ENCODE peak calls at places on chromosomes 3 and 15, in five cellular contexts. N is IMR-90; U is psoas muscle; D is small intestine; J is CD4-positive, alpha-beta memory T cell. A is an unnamed sample. For H3K4me1, the result is how much of the 10 kb centered on the place peaks cover.

GRCh38 chr15:75597667-75598341 is 18.7 kb upstream of the PTPN9 start:
- DNase-seq in D (peak), N (no peak), J (peak), U (no peak), A (no peak)

GRCh38 chr15:49045691-49046112 is 544 bp downstream of the SECISBP2L start:
- DNase-seq in J (no peak), U (no peak), N (peak), D (peak), A (no peak)

GRCh38 chr3:29525254-29525881 is 244.5 kb downstream of the RBMS3 start:
- DNase-seq in U (peak), D (peak), N (peak), J (no peak), A (peak)

GRCh38 chr3:155560594-155560993 is 184.3 kb downstream of the PLCH1 start:
- DNase-seq in J (no peak), N (no peak), D (no peak), U (no peak), A (no peak)

GRCh38 chr3:20125289-20125688 is 60.7 kb downstream of the SGO1 start:
- DNase-seq in N (no peak), U (no peak), D (no peak), J (no peak), A (no peak)

GRCh38 chr15:96693990-96694517 is 363.6 kb downstream of the NR2F2 start:
- DNase-seq in N (no peak), U (no peak), D (no peak), J (no peak), A (no peak)

GRCh38 chr3:129196601-129197000 is 12.9 kb upstream of the CNBP start:
- DNase-seq in U (no peak), J (no peak), N (no peak), D (no peak), A (no peak)

GRCh38 chr3:171874879-171875278 is 31.7 kb downstream of the TMEM212 start:
- DNase-seq in J (no peak), D (no peak), N (no peak), U (no peak), A (no peak)

GRCh38 chr3:7070461-7070860 is 209.5 kb downstream of the GRM7 start:
- DNase-seq in N (no peak), J (no peak), U (no peak), D (no peak), A (no peak)

GRCh38 chr3:52217409-52217805 is 8.0 kb downstream of the TLR9 start:
- DNase-seq in U (no peak), N (no peak), J (no peak), D (no peak), A (no peak)

GRCh38 chr15:42736178-42736792 is 643 bp downstream of the CDAN1 start:
- DNase-seq in J (peak), U (peak), D (no peak), N (no peak), A (no peak)

GRCh38 chr15:81216411-81216810 is 19.7 kb downstream of the IL16 start:
- DNase-seq in U (no peak), N (no peak), J (no peak), D (no peak), A (no peak)

DNA sequence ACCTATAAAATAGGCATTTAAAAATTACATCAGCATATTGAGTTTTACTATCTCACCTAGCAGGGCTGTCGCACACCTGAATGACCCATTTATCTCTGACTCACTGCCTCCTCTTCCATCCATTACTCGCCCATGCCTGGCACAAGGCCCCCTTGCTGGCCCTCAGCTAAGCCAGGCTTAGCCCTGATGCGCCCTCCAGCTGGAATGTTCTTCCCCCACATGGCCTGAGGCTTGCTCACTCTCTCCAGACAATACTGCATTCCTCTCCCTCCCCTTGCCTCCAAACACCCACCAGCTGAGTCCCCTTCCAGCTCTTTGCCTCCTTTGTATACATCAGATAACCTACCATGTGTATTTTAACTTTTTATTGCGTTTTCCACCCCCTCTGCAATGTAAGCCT is 7.2 kb downstream of the SH3BP5 start:
- DNase-seq in J (no peak), U (peak), D (no peak), N (peak), A (no peak)
- H3K4me1 ChIP-seq in J (half or more), U (half or more), D (under half), N (under half), A (half or more)

DNA sequence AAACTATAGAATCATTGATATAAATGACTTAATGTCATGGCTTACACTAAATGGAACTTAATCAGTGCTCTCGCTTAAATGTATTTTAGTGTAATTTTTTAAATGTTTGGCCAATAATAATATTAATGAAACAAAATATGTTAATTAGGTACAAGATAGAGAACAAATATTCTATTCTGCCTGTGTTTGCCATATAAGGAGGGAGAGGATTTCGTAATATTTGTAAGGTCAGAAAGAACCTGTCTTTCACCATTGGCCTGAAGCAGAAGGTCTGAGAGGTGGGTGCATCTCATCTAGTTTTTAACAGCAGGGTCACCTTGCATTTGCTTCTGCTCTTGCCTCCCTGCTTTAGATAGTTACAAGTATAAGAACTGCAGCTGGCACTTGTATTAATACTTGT is 2.5 kb downstream of the GPR87 start:
- DNase-seq in J (no peak), D (no peak), N (no peak), U (no peak), A (no peak)
- H3K4me1 ChIP-seq in J (under half), D (under half), N (under half), U (under half), A (under half)

DNA sequence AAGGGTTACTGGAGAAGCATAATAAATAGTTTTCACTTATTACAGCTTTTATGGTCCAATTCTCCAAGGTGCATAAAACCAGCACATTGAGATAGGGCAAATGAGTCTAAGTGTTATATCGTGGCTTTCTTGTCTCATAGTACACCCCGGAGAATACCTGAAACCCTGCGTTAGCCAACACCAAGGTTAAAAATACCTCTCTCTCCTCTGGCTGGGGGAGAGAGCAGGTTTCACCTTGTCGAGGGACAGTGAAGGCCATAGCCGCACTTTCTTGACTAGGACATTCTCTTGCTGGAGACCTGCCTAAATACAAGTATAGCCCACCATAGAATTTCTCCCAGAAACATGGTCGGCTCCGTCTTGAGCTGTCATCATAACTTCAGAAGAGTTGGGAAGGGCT is 51.4 kb upstream of the ATOSA start:
- DNase-seq in J (no peak), U (no peak), N (no peak), D (no peak), A (no peak)
- H3K4me1 ChIP-seq in J (under half), U (under half), N (under half), D (under half), A (under half)

DNA sequence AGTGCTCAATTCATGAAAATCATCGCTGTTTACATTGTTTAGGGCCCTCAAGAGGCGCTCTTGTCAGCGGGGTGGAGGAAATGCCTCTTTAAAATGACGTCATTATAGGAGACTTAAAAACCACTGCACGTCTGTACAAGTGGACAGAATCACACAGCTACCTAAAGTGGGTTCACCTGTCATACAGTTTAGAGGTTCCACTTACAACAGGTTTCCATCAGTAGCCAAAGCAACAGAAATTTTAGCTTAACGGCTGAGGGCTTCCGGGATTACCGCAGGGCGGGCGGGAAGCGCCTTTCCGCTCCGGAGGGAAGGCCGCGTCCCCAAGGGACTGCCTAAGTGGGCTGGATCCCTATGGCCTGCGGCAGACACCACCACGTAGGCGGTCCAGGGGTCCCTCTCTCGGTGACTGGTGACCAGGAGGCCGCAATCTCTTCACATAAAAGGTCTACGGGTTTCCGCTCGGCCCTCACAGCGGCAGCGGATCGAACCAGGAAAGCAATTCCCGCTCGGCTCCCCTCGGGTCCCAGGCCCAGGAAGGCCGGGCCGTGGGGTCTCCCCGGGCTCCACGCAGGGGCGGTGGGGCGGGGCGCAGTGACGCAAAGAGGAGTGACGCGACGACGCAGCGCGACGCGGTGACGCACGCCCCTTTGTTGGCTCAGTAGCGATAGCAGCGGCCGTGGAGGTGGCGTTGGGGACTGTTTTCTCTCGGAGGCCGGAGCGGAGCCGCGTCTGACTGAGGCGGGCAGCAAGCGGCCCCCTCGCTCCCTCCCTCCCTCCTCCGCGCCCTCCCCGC is at the start of gene ARIH1:
- DNase-seq in J (peak), D (peak), U (peak), N (peak), A (peak)
- H3K4me1 ChIP-seq in J (under half), D (under half), U (under half), N (under half), A (under half)

GRCh38 chr3:150412599-150413069 is 4.5 kb downstream of the TSC22D2 start:
- DNase-seq in N (peak), J (no peak), D (peak), U (no peak), A (no peak)
- H3K4me1 ChIP-seq in N (under half), J (half or more), D (under half), U (under half), A (under half)

DNA sequence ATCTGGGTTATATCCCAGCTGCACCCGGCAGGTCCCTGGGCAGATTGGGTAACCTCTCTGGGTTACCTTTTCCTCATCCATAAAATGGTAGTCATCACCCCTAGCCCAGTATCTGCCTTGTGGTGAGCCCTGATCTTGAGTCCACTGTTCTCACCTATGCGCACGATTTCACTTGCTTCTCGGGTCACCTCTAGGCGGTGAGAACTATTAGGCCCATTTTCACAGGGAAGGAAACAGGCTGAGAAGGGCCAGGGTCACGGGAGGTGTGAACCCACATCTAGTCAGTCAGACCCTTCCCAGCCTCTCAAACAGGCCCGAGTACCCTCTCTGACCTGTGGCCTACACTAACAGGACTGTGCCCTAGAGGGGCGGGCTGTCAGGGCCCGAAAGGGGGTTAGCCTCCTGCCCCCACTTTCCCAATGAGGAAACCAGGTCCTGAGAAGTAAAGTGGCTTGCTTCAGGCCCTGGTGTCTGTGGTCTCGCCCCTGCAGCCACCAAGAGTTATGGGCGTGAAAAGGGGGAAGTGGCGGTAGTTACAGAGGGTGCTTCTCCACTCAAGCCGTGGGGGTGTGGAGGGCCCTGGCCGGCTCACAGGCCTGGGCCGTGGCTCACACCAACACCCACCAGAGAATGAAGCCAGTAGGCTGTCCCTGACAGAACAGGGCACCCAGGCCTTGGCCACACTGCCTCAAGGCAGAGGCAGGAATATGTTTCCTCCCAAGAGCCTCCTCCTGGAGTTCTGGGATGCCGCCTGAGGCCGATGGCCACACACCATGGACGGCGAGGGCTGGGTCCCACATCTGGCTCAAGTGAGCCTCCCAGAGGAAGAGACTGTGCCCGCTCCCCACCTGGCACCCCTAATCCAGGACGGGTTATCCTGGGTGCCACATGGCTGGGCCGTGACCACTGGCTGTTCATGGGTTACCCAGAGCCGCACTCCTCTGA is 19.5 kb downstream of the PSTPIP1 start:
- DNase-seq in U (peak), J (no peak), D (no peak), N (no peak), A (no peak)
- H3K4me1 ChIP-seq in U (under half), J (half or more), D (under half), N (under half), A (under half)

DNA sequence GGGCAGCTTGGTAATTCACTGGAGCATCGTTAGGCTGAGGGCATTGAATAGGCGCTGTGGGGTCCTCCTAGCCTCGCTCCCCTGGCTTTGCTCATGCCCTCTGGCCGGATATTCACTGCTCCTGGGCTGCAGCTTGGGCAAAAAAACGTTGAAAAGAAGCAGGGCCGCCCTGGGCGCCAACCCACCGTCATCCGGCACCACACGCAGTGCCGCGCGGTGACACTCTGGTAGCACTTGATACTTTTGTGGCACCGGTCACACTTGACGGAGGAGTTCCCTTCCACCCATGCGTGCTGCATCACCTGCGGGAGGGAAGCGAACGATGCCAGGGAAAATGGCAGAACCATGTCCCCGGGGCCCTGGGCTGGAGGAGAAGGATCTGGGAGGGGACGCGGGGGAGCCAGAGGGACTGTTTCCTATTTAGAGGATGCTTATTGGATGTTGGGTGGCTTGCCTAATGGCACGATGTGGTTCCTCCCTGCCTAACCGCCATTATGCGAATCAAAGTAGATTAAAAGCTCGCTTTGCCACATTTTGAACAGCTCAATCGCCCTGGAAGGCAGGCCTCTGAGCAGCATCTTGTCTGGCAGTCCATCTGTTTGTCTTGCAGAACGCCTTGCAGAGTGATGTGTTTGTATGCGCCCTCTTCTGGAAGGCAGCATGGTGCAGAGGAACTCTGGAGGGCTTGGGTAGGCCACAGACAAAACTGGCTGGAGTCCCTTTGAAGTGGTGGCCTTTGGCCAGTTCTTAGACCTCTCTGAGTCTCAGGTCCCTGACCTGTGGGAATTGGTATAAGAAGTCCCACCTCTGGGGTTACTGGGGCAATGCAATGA is 93.2 kb downstream of the DGKG start:
- DNase-seq in D (no peak), U (no peak), J (no peak), N (peak), A (no peak)
- H3K4me1 ChIP-seq in D (under half), U (under half), J (under half), N (under half), A (under half)

A was measured in thoracic aorta.